ENCODE peak calls at places on chromosomes 13 and 19, in ten cellular contexts. H is neural progenitor cell, B is fibroblast of mammary gland, O is foreskin fibroblast, X is WTC11, R is Peyer's patch, V is fibroblast of lung, J is activated B cell treated with CpG ODN at 0.5 μM for 24 hours, E is fibroblast of pulmonary artery, T is OCI-LY7. M is an unnamed sample.

GRCh38 chr13:44249439-44249838 is 124.2 kb upstream of the SERP2 start:
- DNase-seq in H (no peak), B (peak), O (peak), X (no peak), R (no peak), V (peak), J (no peak), E (peak), T (no peak), M (no peak)

GRCh38 chr13:44148159-44148929 is 225.3 kb upstream of the SERP2 start:
- DNase-seq in H (peak), B (peak), O (no peak), X (no peak), R (no peak), V (no peak), J (no peak), E (no peak), T (no peak), M (no peak)

GRCh38 chr19:35901854-35902661 is at the start of gene HCST:
- DNase-seq in H (no peak), B (peak), O (peak), X (no peak), R (no peak), V (no peak), J (no peak), E (no peak), T (peak), M (no peak)

GRCh38 chr13:74243637-74244526 is 109.7 kb upstream of the KLF12 start:
- DNase-seq in H (no peak), B (peak), O (peak), X (no peak), R (no peak), V (peak), J (no peak), E (peak), T (no peak), M (no peak)

GRCh38 chr19:40718774-40719391 is 2.0 kb downstream of the ITPKC start:
- DNase-seq in H (peak), B (peak), O (peak), X (peak), R (peak), V (peak), J (no peak), E (peak), T (peak), M (peak)

GRCh38 chr19:16330811-16331690 is 6.4 kb downstream of the KLF2 start:
- DNase-seq in H (no peak), B (no peak), O (no peak), X (no peak), R (no peak), V (no peak), J (no peak), E (peak), T (no peak), M (no peak)

GRCh38 chr19:41616785-41617621 is 9.9 kb downstream of the CEACAM4 start:
- DNase-seq in H (peak), B (peak), O (peak), X (peak), R (no peak), V (no peak), J (no peak), E (peak), T (peak), M (peak)

GRCh38 chr19:45471116-45471865 is 3.5 kb downstream of the FOSB start:
- DNase-seq in H (no peak), B (no peak), O (no peak), X (no peak), R (no peak), V (no peak), J (no peak), E (no peak), T (no peak), M (no peak)

GRCh38 chr13:97241761-97242160 is 19.6 kb downstream of the MBNL2 start:
- DNase-seq in H (no peak), B (no peak), O (no peak), X (no peak), R (no peak), V (no peak), J (no peak), E (no peak), T (no peak), M (peak)

GRCh38 chr13:79448413-79448812 is 32.5 kb upstream of the NDFIP2 start:
- DNase-seq in H (no peak), B (peak), O (no peak), X (no peak), R (no peak), V (no peak), J (no peak), E (no peak), T (no peak), M (no peak)

GRCh38 chr13:40668335-40668734 is 1.9 kb upstream of the FOXO1 start:
- DNase-seq in H (peak), B (no peak), O (no peak), X (peak), R (peak), V (peak), J (no peak), E (no peak), T (peak), M (peak)

GRCh38 chr13:99312493-99312883 is 5.3 kb upstream of the GPR183 start:
- DNase-seq in H (no peak), B (peak), O (peak), X (no peak), R (no peak), V (peak), J (no peak), E (peak), T (no peak), M (no peak)

GRCh38 chr19:39363909-39364457 is 21.8 kb downstream of the SAMD4B start:
- DNase-seq in H (no peak), B (peak), O (peak), X (no peak), R (no peak), V (peak), J (no peak), E (no peak), T (no peak), M (no peak)

GRCh38 chr19:46036745-46037126 is 4.1 kb downstream of the IGFL4 start:
- DNase-seq in H (no peak), B (no peak), O (no peak), X (no peak), R (no peak), V (no peak), J (no peak), E (no peak), T (no peak), M (no peak)

GRCh38 chr19:38715540-38715939 is 28.7 kb downstream of the CAPN12 start:
- DNase-seq in H (no peak), B (no peak), O (no peak), X (no peak), R (no peak), V (no peak), J (no peak), E (no peak), T (no peak), M (no peak)

GRCh38 chr13:94305033-94305432 is 174.4 kb downstream of the DCT start:
- DNase-seq in H (no peak), B (no peak), O (no peak), X (no peak), R (no peak), V (no peak), J (no peak), E (no peak), T (no peak), M (no peak)

GRCh38 chr13:107251321-107251720 is 683.4 kb upstream of the ARGLU1 start:
- DNase-seq in H (no peak), B (no peak), O (no peak), X (no peak), R (no peak), V (no peak), J (no peak), E (no peak), T (no peak), M (no peak)

GRCh38 chr13:59409651-59410200 is 754.0 kb downstream of the DIAPH3 start:
- DNase-seq in H (peak), B (no peak), O (no peak), X (peak), R (no peak), V (no peak), J (no peak), E (no peak), T (no peak), M (no peak)

GRCh38 chr13:25981060-25981459 is 70.8 kb downstream of the SHISA2 start:
- DNase-seq in H (no peak), B (no peak), O (no peak), X (no peak), R (no peak), V (no peak), J (no peak), E (no peak), T (no peak), M (no peak)

GRCh38 chr13:94433055-94433947 is 46.2 kb downstream of the DCT start:
- DNase-seq in H (peak), B (no peak), O (no peak), X (peak), R (no peak), V (no peak), J (no peak), E (peak), T (no peak), M (no peak)

GRCh38 chr13:20426766-20427448 is 98.8 kb downstream of the CRYL1 start:
- DNase-seq in H (no peak), B (peak), O (peak), X (no peak), R (peak), V (peak), J (no peak), E (no peak), T (no peak), M (no peak)

GRCh38 chr13:98105929-98106336 is 37.0 kb upstream of the FARP1 start:
- DNase-seq in H (no peak), B (no peak), O (peak), X (no peak), R (no peak), V (peak), J (no peak), E (peak), T (no peak), M (no peak)

GRCh38 chr13:27147530-27148170 is 24.0 kb downstream of the USP12 start:
- DNase-seq in H (no peak), B (peak), O (no peak), X (no peak), R (no peak), V (no peak), J (peak), E (no peak), T (peak), M (no peak)

GRCh38 chr13:101673360-101674105 is 221.1 kb downstream of the ITGBL1 start:
- DNase-seq in H (no peak), B (peak), O (no peak), X (no peak), R (no peak), V (no peak), J (no peak), E (no peak), T (no peak), M (no peak)

GRCh38 chr13:111337206-111337605 is 16.8 kb downstream of the TEX29 start:
- DNase-seq in H (no peak), B (peak), O (peak), X (no peak), R (no peak), V (peak), J (no peak), E (peak), T (no peak), M (no peak)

GRCh38 chr19:51977346-51977745 is 9.3 kb downstream of the ZNF350 start:
- DNase-seq in H (no peak), B (no peak), O (no peak), X (no peak), R (no peak), V (no peak), J (no peak), E (no peak), T (no peak), M (no peak)

GRCh38 chr19:44597131-44597491 is 16.3 kb upstream of the IGSF23 start:
- DNase-seq in H (no peak), B (no peak), O (no peak), X (no peak), R (no peak), V (no peak), J (no peak), E (no peak), T (no peak), M (no peak)

GRCh38 chr13:23979361-23980159 is 82.3 kb upstream of the C1QTNF9B start:
- DNase-seq in H (peak), B (peak), O (peak), X (peak), R (peak), V (peak), J (peak), E (peak), T (no peak), M (peak)

GRCh38 chr19:10388957-10389356 is 8.6 kb upstream of the TYK2 start:
- DNase-seq in H (peak), B (peak), O (peak), X (peak), R (peak), V (peak), J (peak), E (peak), T (peak), M (peak)

GRCh38 chr19:47609885-47610545 is 1.1 kb downstream of the BICRA start:
- DNase-seq in H (peak), B (peak), O (peak), X (peak), R (peak), V (peak), J (peak), E (peak), T (peak), M (peak)

GRCh38 chr13:19181021-19181620 is 503 bp downstream of the TUBA3C start:
- DNase-seq in H (no peak), B (no peak), O (no peak), X (no peak), R (no peak), V (no peak), J (no peak), E (no peak), T (no peak), M (no peak)

GRCh38 chr19:11560404-11560988 is 1.5 kb upstream of the ELOF1 start:
- DNase-seq in H (peak), B (peak), O (peak), X (peak), R (no peak), V (peak), J (no peak), E (peak), T (peak), M (peak)

GRCh38 chr19:38362076-38362945 is 12.1 kb upstream of the PSMD8 start:
- DNase-seq in H (peak), B (peak), O (peak), X (peak), R (peak), V (peak), J (peak), E (peak), T (peak), M (peak)

GRCh38 chr13:98890186-98890585 is 87.7 kb downstream of the DOCK9 start:
- DNase-seq in H (no peak), B (peak), O (peak), X (no peak), R (no peak), V (peak), J (no peak), E (peak), T (no peak), M (no peak)

GRCh38 chr19:39083983-39084731 is at the start of gene ACP7:
- DNase-seq in H (peak), B (no peak), O (no peak), X (peak), R (no peak), V (no peak), J (no peak), E (no peak), T (no peak), M (no peak)

GRCh38 chr19:7258042-7258839 is 36.0 kb downstream of the INSR start:
- DNase-seq in H (no peak), B (no peak), O (no peak), X (no peak), R (no peak), V (no peak), J (no peak), E (no peak), T (no peak), M (no peak)

GRCh38 chr19:48480476-48481190 is 11.5 kb downstream of the CYTH2 start:
- DNase-seq in H (no peak), B (peak), O (peak), X (peak), R (peak), V (peak), J (no peak), E (no peak), T (no peak), M (no peak)

GRCh38 chr13:43072394-43072793 is 49.0 kb downstream of the DNAJC15 start:
- DNase-seq in H (no peak), B (peak), O (no peak), X (no peak), R (no peak), V (peak), J (no peak), E (peak), T (no peak), M (no peak)

DNA sequence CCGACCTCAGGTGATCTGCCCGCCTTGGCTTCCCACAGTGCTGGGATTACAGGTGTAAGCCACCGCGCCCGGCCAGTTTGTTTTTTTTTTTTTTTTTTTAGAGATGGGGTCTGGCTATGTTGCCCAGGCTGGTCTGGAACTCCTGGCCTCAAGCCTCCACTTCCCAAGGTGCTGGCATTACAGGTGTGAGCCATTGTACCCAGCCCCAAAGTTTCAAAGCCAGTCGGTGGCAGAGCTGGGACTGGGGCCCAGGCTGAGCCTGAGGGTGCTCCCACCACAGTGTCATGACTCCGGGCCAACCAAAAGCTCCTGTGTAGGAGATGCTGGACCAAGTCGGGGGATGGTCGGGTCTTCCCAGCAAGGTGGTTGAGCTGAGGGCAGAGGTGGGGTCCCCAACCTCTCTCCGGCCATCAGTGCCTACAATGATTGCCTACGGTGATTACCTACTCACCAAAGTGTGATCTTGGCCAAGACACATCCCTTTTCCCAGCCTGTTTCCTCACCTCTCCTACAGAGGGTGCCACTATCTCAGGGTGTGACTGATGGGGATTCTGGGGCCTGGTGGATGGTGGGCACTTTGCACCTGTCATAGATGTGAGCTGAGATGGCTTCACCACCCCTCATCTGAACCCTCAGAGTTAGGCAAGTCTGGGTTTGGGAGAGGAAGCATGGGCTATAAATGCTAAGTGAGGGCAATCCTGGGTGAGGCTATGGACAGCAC is 5.9 kb upstream of the SAMD1 start:
- DNase-seq in H (no peak), B (no peak), O (no peak), X (no peak), R (no peak), V (no peak), J (no peak), E (no peak), T (no peak), M (no peak)
- TF ChIP-seq CTCF in H (no peak), B (peak), O (no peak), X (no peak), R (no peak), V (no peak), J (no peak), E (peak), T (peak), M (no peak)

DNA sequence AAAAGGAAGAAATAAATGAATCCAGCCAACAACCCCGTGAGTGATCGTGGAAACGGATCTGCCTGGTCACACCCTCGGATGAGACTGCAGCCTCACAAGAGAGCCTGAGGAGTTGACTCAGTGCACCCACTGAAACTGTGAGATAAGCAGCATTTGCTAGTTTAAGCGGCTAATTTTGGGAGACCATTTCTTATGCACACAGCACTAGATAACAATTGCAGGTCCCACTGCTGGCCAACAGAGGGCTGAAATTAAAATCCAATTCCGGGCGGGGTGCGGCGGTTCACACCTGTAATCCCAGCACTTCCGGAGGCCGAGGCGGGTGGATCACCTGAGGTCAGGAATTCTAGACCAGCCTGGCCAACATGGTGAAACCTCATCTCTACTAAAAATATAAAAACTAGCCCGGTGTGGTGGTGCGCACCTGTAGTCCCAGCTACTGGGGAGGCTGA is 3.6 kb downstream of the UQCR11 start:
- DNase-seq in H (no peak), B (no peak), O (no peak), X (no peak), R (no peak), V (no peak), J (no peak), E (no peak), T (no peak), M (no peak)
- TF ChIP-seq CTCF in H (peak), B (peak), O (no peak), X (no peak), R (no peak), V (peak), J (no peak), E (no peak), T (peak), M (peak)

GRCh38 chr19:15320118-15320517 is 12.2 kb downstream of the BRD4 start:
- DNase-seq in H (no peak), B (peak), O (peak), X (no peak), R (no peak), V (peak), J (no peak), E (no peak), T (no peak), M (no peak)
- TF ChIP-seq CTCF in H (no peak), B (no peak), O (no peak), X (no peak), R (no peak), V (no peak), J (no peak), E (no peak), T (no peak), M (no peak)

DNA sequence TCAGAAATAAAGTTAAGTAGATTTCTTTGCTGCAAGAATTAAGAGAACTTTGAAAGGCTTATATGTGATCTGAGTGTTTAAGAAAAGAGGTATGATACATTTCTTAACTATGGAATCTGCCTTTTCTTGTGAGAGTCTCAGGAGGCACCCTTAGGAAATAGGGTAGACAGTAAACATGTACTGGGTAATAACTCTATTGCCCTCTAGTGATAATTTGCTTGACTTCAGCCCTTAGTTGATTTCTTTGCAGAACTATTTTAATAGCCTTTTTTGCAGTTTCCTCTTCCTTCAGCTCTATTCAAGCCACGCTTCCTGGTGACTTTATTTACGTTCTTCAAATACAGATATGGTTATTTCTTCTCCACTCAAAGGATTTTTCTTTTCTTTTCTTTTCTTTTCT is 37.0 kb upstream of the CCNA1 start:
- DNase-seq in H (no peak), B (peak), O (peak), X (no peak), R (no peak), V (peak), J (no peak), E (peak), T (no peak), M (no peak)
- TF ChIP-seq CTCF in H (peak), B (peak), O (peak), X (no peak), R (no peak), V (peak), J (no peak), E (peak), T (peak), M (no peak)

GRCh38 chr13:49512578-49512977 is 16.8 kb downstream of the PHF11 start:
- DNase-seq in H (no peak), B (no peak), O (no peak), X (no peak), R (no peak), V (no peak), J (no peak), E (no peak), T (no peak), M (no peak)

GRCh38 chr13:49521216-49521615 is 25.5 kb downstream of the PHF11 start:
- DNase-seq in H (no peak), B (no peak), O (no peak), X (no peak), R (no peak), V (no peak), J (no peak), E (no peak), T (no peak), M (no peak)

GRCh38 chr13:49517461-49517860 is 21.7 kb downstream of the PHF11 start:
- DNase-seq in H (peak), B (peak), O (no peak), X (peak), R (no peak), V (peak), J (no peak), E (no peak), T (peak), M (peak)

DNA sequence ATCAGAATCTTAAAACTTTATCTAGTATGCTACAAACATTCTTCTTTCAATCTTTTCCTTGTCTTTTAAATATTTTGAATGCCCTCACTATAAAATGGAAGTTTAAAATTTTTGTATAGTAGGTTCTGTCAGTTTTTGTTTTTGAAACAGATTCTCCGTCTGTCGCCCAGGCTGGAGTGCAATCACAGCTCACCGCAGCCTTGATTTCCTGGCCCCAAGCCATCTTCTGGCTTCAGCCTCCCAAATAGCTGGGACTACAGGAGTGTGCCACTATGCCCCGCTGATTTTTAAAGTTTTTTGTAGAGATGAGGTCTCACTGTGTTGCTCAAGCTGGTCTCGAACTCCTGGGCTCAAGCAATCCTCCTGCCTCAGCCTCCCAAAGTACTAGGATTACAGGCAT is 20.7 kb downstream of the PHF11 start:
- DNase-seq in H (no peak), B (no peak), O (no peak), X (no peak), R (no peak), V (no peak), J (no peak), E (no peak), T (no peak), M (no peak)
- TF ChIP-seq CTCF in H (no peak), B (no peak), O (no peak), X (no peak), R (no peak), V (no peak), J (no peak), E (no peak), T (no peak), M (no peak)